ENCODE peak calls at places on chromosomes 5 and 9, in six cellular contexts. M is endothelial cell, L is right cardiac atrium, N is glutamatergic neuron, J is MCF 10A, G is M059J. E is an unnamed sample.

GRCh38 chr5:19408149-19408548 is 579.9 kb downstream of the CDH18 start:
- DNase-seq in M (no peak), L (no peak), N (no peak), J (no peak), G (no peak), E (no peak)

GRCh38 chr5:130386155-130386554 is 481.9 kb downstream of the CHSY3 start:
- DNase-seq in M (no peak), L (no peak), N (no peak), J (no peak), G (no peak), E (no peak)

GRCh38 chr9:107422189-107422802 is 67.3 kb downstream of the KLF4 start:
- DNase-seq in M (peak; percentile 84), L (peak; percentile 80), N (peak; percentile 78), J (peak; percentile 87), G (peak; percentile 76), E (peak; percentile 81)

GRCh38 chr5:181243020-181243520 is 636 bp downstream of the RACK1 start:
- DNase-seq in M (peak; percentile 20), L (no peak), N (no peak), J (peak; percentile 35), G (peak; percentile 17), E (no peak)

GRCh38 chr5:14476791-14477435 is 104.7 kb upstream of the OTULINL start:
- DNase-seq in M (no peak), L (no peak), N (no peak), J (peak; percentile 6), G (peak; percentile 33), E (peak; percentile 88)

GRCh38 chr9:93059960-93060591 is 1.6 kb downstream of the SUSD3 start:
- DNase-seq in M (no peak), L (no peak), N (no peak), J (no peak), G (no peak), E (no peak)

GRCh38 chr9:119368681-119369581 is at the start of gene BRINP1:
- DNase-seq in M (peak; percentile 56), L (peak; percentile 23), N (peak; percentile 89), J (no peak), G (peak; percentile 2), E (peak; percentile 17)

GRCh38 chr5:158119852-158120708 is 261.1 kb upstream of the CLINT1 start:
- DNase-seq in M (no peak), L (no peak), N (no peak), J (peak; percentile 27), G (peak; percentile 65), E (peak; percentile 84)

GRCh38 chr5:164869325-164869724 is 1363.9 kb downstream of the MAT2B start:
- DNase-seq in M (no peak), L (no peak), N (no peak), J (no peak), G (no peak), E (no peak)

GRCh38 chr5:149002053-149002452 is 60.8 kb downstream of the SH3TC2 start:
- DNase-seq in M (no peak), L (no peak), N (no peak), J (peak; percentile 94), G (peak; percentile 100), E (peak; percentile 88)

GRCh38 chr5:39755986-39756385 is 331.2 kb upstream of the DAB2 start:
- DNase-seq in M (no peak), L (peak; percentile 15), N (no peak), J (peak; percentile 93), G (peak; percentile 98), E (peak; percentile 83)

GRCh38 chr5:141664733-141665461 is 13.7 kb upstream of the FCHSD1 start:
- DNase-seq in M (peak; percentile 81), L (peak; percentile 74), N (peak; percentile 86), J (peak; percentile 83), G (peak; percentile 65), E (peak; percentile 68)

GRCh38 chr5:16894236-16895057 is 41.6 kb downstream of the MYO10 start:
- DNase-seq in M (no peak), L (no peak), N (no peak), J (peak; percentile 96), G (peak; percentile 99), E (peak; percentile 94)

GRCh38 chr5:32254987-32255900 is 57.5 kb downstream of the MTMR12 start:
- DNase-seq in M (no peak), L (peak; percentile 25), N (no peak), J (no peak), G (peak; percentile 22), E (no peak)

E was measured in epithelial cell of esophagus.